ENCODE peak calls at places on chromosome 10, in ten cellular contexts. T is NCI-H2029; Y is effector CD8-positive, alpha-beta T cell; A is stromal cell of bone marrow; D is CD8-positive, alpha-beta memory T cell; P is NCI-H1092 treated with DMSO at 0.1 percent for 48 hours; W is progenitor cell of endocrine pancreas; E is activated CD4-positive, alpha-beta T cell treated with anti-CD3 and anti-CD28 coated beads for 24 hours; H is T-cell; R is M059J. U is an unnamed sample.

GRCh38 chr10:97687785-97688781 is 1.0 kb upstream of the AVPI1 start:
- DNase-seq in T (no peak), W (no peak), H (no peak), R (peak), Y (no peak), E (no peak), A (peak), P (no peak), D (no peak), U (no peak)

GRCh38 chr10:68406111-68406814 is 814 bp downstream of the RUFY2 start:
- DNase-seq in W (peak), H (peak), R (peak), P (peak), A (peak), T (no peak), Y (peak), D (peak), E (peak), U (peak)

GRCh38 chr10:1243486-1244182 is 187.4 kb downstream of the WDR37 start:
- DNase-seq in Y (no peak), W (no peak), D (no peak), H (no peak), R (no peak), A (no peak), T (no peak), E (no peak), P (no peak), U (no peak)

GRCh38 chr10:86397120-86397519 is 30.5 kb upstream of the GRID1 start:
- DNase-seq in E (no peak), T (no peak), H (no peak), Y (no peak), W (no peak), D (no peak), A (no peak), P (no peak), R (no peak), U (no peak)

GRCh38 chr10:89337493-89337892 is 9.7 kb downstream of the IFIT3 start:
- DNase-seq in A (no peak), Y (no peak), H (no peak), R (peak), E (peak), P (no peak), W (no peak), T (no peak), D (no peak), U (peak)

GRCh38 chr10:93447970-93448369 is 34.2 kb downstream of the MYOF start:
- DNase-seq in Y (no peak), H (no peak), T (no peak), W (no peak), A (no peak), D (no peak), R (no peak), E (no peak), P (no peak), U (no peak)

GRCh38 chr10:5591336-5591824 is 66.6 kb downstream of the CALML3 start:
- DNase-seq in W (no peak), H (no peak), A (no peak), T (no peak), R (no peak), Y (no peak), P (no peak), D (no peak), E (no peak), U (no peak)

GRCh38 chr10:68231106-68231901 is 609 bp downstream of the ATOH7 start:
- DNase-seq in P (peak), D (no peak), W (peak), A (peak), T (peak), R (peak), Y (no peak), E (peak), H (no peak), U (no peak)

GRCh38 chr10:114471906-114472873 is 67.9 kb upstream of the AFAP1L2 start:
- DNase-seq in W (no peak), R (no peak), A (no peak), E (no peak), T (peak), P (peak), Y (no peak), D (no peak), H (no peak), U (no peak)

GRCh38 chr10:69749180-69750010 is 52.3 kb upstream of the COL13A1 start:
- DNase-seq in T (no peak), E (no peak), W (no peak), D (no peak), H (no peak), R (peak), A (peak), Y (no peak), P (no peak), U (no peak)